ENCODE peak calls at places on chromosomes 13 and 19, in seven cellular contexts. H is cardiac muscle cell, N is HepG2, Q is mammary epithelial cell, L is suprapubic skin, Z is IMR-90, O is testis. I is an unnamed sample.

GRCh38 chr19:42394751-42395150 is 4.7 kb upstream of the CNFN start:
- DNase-seq in H (peak), N (no peak), Q (no peak), L (no peak), Z (peak), O (no peak), I (no peak)

GRCh38 chr13:59205501-59205900 is 958.2 kb downstream of the DIAPH3 start:
- DNase-seq in H (no peak), N (no peak), Q (no peak), L (no peak), Z (no peak), O (no peak), I (no peak)

GRCh38 chr13:50365683-50366391 is 350.6 kb downstream of the KCNRG start:
- DNase-seq in H (no peak), N (peak), Q (peak), L (no peak), Z (no peak), O (no peak), I (no peak)

GRCh38 chr19:38070573-38070972 is 153.4 kb downstream of the DPF1 start:
- DNase-seq in H (peak), N (no peak), Q (peak), L (no peak), Z (peak), O (no peak), I (no peak)

GRCh38 chr19:5880604-5881078 is 10.3 kb upstream of the FUT5 start:
- DNase-seq in H (peak), N (peak), Q (peak), L (no peak), Z (peak), O (peak), I (peak)

GRCh38 chr13:81488021-81488420 is 1147.1 kb upstream of the SPRY2 start:
- DNase-seq in H (peak), N (no peak), Q (no peak), L (no peak), Z (no peak), O (no peak), I (no peak)

GRCh38 chr13:39379118-39379517 is 223.9 kb downstream of the LHFPL6 start:
- DNase-seq in H (no peak), N (no peak), Q (no peak), L (no peak), Z (no peak), O (no peak), I (no peak)

GRCh38 chr13:26784704-26785639 is 24.4 kb upstream of the GPR12 start:
- DNase-seq in H (no peak), N (no peak), Q (no peak), L (no peak), Z (no peak), O (no peak), I (peak)

GRCh38 chr19:50669319-50670101 is 20.3 kb downstream of the C19orf81 start:
- DNase-seq in H (peak), N (no peak), Q (no peak), L (no peak), Z (peak), O (peak), I (peak)

GRCh38 chr19:30293051-30293785 is 79.0 kb upstream of the ZNF536 start:
- DNase-seq in H (no peak), N (no peak), Q (no peak), L (no peak), Z (no peak), O (no peak), I (no peak)

GRCh38 chr19:55525289-55526101 is 11.4 kb downstream of the SBK2 start:
- DNase-seq in H (no peak), N (no peak), Q (no peak), L (no peak), Z (no peak), O (no peak), I (peak)

GRCh38 chr13:33015791-33016323 is 366 bp upstream of the KL start:
- DNase-seq in H (no peak), N (no peak), Q (no peak), L (peak), Z (no peak), O (no peak), I (peak)

GRCh38 chr13:41259875-41260501 is 3.4 kb downstream of the MTRF1 start:
- DNase-seq in H (no peak), N (peak), Q (peak), L (no peak), Z (no peak), O (no peak), I (no peak)

GRCh38 chr13:102401755-102402154 is at the start of gene FGF14:
- DNase-seq in H (no peak), N (no peak), Q (no peak), L (no peak), Z (no peak), O (no peak), I (no peak)
- H3K27ac ChIP-seq in H (no peak), N (no peak), Q (no peak), L (peak), Z (no peak), O (no peak), I (no peak)

GRCh38 chr13:97478247-97478646 is 44.3 kb downstream of the RAP2A start:
- DNase-seq in H (no peak), N (no peak), Q (no peak), L (no peak), Z (no peak), O (no peak), I (no peak)

GRCh38 chr13:97474581-97474980 is 40.6 kb downstream of the RAP2A start:
- DNase-seq in H (no peak), N (no peak), Q (no peak), L (no peak), Z (peak), O (no peak), I (no peak)

GRCh38 chr13:97477824-97478223 is 43.9 kb downstream of the RAP2A start:
- DNase-seq in H (no peak), N (no peak), Q (no peak), L (no peak), Z (no peak), O (no peak), I (no peak)
- H3K27ac ChIP-seq in H (no peak), N (no peak), Q (no peak), L (no peak), Z (no peak), O (no peak), I (no peak)

DNA sequence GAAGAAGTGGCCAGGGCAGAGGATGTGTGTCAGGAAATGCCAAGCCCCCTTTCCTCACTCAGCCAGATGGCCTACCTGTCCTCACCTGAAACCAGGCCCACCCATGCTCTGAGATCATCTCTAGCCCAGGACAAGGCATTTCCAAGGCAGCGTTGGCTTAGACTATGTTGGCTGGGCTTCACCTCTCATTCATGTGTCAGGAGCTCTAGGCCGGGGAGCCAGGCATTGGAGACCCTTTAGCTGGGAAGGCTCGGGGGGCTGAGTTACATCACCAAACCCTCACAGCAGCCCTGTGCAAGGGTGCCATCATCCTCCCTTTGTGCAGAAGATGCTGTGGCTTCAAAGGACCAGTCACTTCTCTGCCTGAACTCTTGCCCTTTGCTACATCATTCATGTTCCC is 40.0 kb downstream of the COL4A2 start:
- DNase-seq in H (no peak), N (no peak), Q (no peak), L (no peak), Z (no peak), O (no peak), I (no peak)
- H3K27ac ChIP-seq in H (no peak), N (no peak), Q (peak), L (peak), Z (peak), O (no peak), I (no peak)

DNA sequence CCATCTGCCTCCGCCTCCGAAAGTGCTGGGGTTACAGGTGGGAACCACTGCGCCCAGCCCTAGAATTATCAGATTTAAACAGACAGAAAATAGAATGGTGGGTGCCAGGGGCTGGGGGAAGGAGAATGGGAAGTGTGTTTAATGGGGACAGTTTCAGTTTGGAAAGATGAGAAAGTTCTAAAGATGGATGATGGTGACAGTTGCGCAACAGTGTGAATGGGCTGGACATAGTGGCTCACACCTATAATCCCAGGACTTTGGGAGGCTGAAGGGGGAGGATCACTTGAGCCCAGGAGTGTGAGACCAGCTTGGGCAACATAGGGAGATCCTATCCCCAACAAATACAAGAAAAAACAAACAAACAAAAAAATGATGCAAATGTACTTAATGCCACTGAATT is 15.9 kb downstream of the KANK2 start:
- DNase-seq in H (no peak), N (no peak), Q (no peak), L (no peak), Z (no peak), O (no peak), I (no peak)
- H3K27ac ChIP-seq in H (no peak), N (no peak), Q (no peak), L (peak), Z (no peak), O (peak), I (no peak)

GRCh38 chr13:75895168-75895567 is 259.0 kb downstream of the LMO7 start:
- DNase-seq in H (no peak), N (no peak), Q (no peak), L (no peak), Z (no peak), O (no peak), I (no peak)
- H3K27ac ChIP-seq in H (no peak), N (no peak), Q (no peak), L (no peak), Z (no peak), O (no peak), I (no peak)

DNA sequence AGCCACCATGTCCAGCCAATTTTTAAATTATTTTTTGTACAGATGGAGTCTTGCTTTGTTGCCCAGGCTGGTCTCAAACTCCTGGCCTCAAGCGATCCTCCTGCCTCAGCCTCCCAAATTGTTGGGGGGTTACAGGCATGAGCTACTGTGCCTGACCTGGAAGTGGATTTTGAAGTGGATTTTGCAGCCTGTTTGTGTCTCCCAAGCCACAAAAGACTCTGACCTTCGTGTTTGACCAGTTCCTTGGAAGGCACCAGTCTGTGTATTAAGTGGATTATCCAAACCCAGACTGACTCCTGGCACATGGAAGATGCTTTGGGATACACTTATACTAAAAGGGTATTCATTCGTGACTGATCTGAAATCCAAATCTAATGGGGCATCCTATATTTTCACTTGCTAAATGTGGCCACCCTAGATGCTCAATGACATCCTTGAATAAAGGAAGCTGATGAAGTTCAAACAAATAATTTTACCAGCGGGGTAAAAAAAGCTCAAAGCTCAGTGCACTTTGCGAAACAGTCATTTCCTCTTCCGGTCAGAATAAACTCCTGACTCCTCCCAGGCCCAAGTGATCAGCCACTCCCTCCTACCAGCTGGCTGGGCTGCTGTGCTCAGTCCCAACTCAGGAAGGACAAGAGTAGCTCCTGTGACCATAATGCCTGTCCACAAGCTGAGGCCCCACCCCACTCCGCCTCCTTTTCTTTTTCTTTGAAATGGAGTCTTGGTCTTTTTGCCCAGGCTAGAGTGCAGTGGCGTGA is 32.6 kb upstream of the GATAD2A start:
- DNase-seq in H (peak), N (peak), Q (no peak), L (no peak), Z (peak), O (peak), I (no peak)
- H3K27ac ChIP-seq in H (no peak), N (peak), Q (no peak), L (peak), Z (no peak), O (peak), I (no peak)

I was measured in endodermal cell.